ENCODE peak calls at places on chromosome 18, in seven cellular contexts. Y is coronary artery; K is NCI-H748 treated with DMSO at 0.1 percent for 48 hours; P is Karpas-422; Q is colonic mucosa; R is stimulated activated CD4-positive, alpha-beta T cell treated with anti-CD3 and anti-CD28 coated beads, Interleukin-4, amount 100 ng/mL, for 4 hours; G is HCT116. I is an unnamed sample.

GRCh38 chr18:10050956-10051355 is 137.1 kb downstream of the VAPA start:
- DNase-seq in K (no peak), Q (no peak), R (no peak), G (no peak), P (no peak), Y (no peak), I (no peak)

GRCh38 chr18:48574667-48575300 is 36.0 kb downstream of the CTIF start:
- DNase-seq in Q (no peak), K (no peak), R (no peak), P (no peak), G (no peak), Y (no peak), I (no peak)

GRCh38 chr18:62187543-62188378 is 706 bp downstream of the RELCH start:
- DNase-seq in Q (peak; percentile 67), G (no peak), R (no peak), P (peak; percentile 70), Y (peak; percentile 71), K (peak; percentile 63), I (no peak)

GRCh38 chr18:11994708-11995444 is 13.6 kb downstream of the IMPA2 start:
- DNase-seq in Q (peak; percentile 57), G (no peak), K (no peak), P (no peak), Y (no peak), R (no peak), I (no peak)

GRCh38 chr18:24234330-24234729 is 95.5 kb downstream of the CABYR start:
- DNase-seq in K (no peak), Q (no peak), R (no peak), P (no peak), Y (no peak), G (no peak), I (no peak)

GRCh38 chr18:59219672-59220163 is at the start of gene GRP:
- DNase-seq in K (peak; percentile 20), Q (no peak), P (no peak), Y (no peak), R (no peak), G (no peak), I (no peak)

GRCh38 chr18:13463526-13463925 is 245.0 kb downstream of the LDLRAD4 start:
- DNase-seq in G (no peak), R (peak; percentile 18), K (no peak), Y (no peak), Q (no peak), P (no peak), I (no peak)

GRCh38 chr18:10744653-10745052 is 218.8 kb downstream of the NAPG start:
- DNase-seq in K (no peak), Y (no peak), P (no peak), Q (no peak), R (no peak), G (no peak), I (no peak)

GRCh38 chr18:60049172-60049571 is 149.4 kb downstream of the PMAIP1 start:
- DNase-seq in G (no peak), Q (no peak), P (no peak), K (no peak), Y (no peak), R (no peak), I (no peak)

I was measured in neural crest cell.